ENCODE peak calls at places on chromosome 11, in four cellular contexts. H is HepG2, K is SK-N-SH, G is K562. Y is an unnamed sample.

GRCh38 chr11:131064373-131064991 is 148.2 kb upstream of the SNX19 start:
- DNase-seq in H (peak; percentile 42), K (peak; percentile 80), G (peak; percentile 66), Y (peak; percentile 91)

GRCh38 chr11:116857316-116857715 is 19.9 kb upstream of the APOA1 start:
- DNase-seq in H (no peak), K (no peak), G (no peak), Y (no peak)

GRCh38 chr11:61567286-61568061 is 13.4 kb downstream of the SYT7 start:
- DNase-seq in H (peak; percentile 77), K (peak; percentile 63), G (peak; percentile 90), Y (peak; percentile 90)

GRCh38 chr11:72896431-72896830 is 82.2 kb downstream of the ATG16L2 start:
- DNase-seq in H (no peak), K (no peak), G (no peak), Y (no peak)

GRCh38 chr11:130710442-130711101 is 205.7 kb downstream of the SNX19 start:
- DNase-seq in H (no peak), K (no peak), G (no peak), Y (no peak)

GRCh38 chr11:60018058-60018457 is 1.1 kb downstream of the OOSP4B start:
- DNase-seq in H (no peak), K (no peak), G (no peak), Y (peak; percentile 30)

GRCh38 chr11:57237204-57237681 is at the start of gene APLNR:
- DNase-seq in H (no peak), K (no peak), G (peak; percentile 91), Y (no peak)

GRCh38 chr11:62857541-62857982 is 18.2 kb upstream of the WDR74 start:
- DNase-seq in H (no peak), K (no peak), G (no peak), Y (no peak)

GRCh38 chr11:131924446-131925240 is 554.2 kb downstream of the NTM start:
- DNase-seq in H (no peak), K (no peak), G (no peak), Y (no peak)

GRCh38 chr11:70016666-70017347 is 61.3 kb upstream of the ANO1 start:
- DNase-seq in H (no peak), K (no peak), G (no peak), Y (no peak)

GRCh38 chr11:96162816-96163499 is 180.0 kb downstream of the MAML2 start:
- DNase-seq in H (no peak), K (no peak), G (no peak), Y (no peak)

GRCh38 chr11:101807521-101807920 is 107.3 kb upstream of the CEP126 start:
- DNase-seq in H (no peak), K (no peak), G (no peak), Y (no peak)

GRCh38 chr11:130050272-130050671 is 19.4 kb upstream of the APLP2 start:
- DNase-seq in H (no peak), K (no peak), G (no peak), Y (no peak)

GRCh38 chr11:110130642-110131238 is 37.5 kb downstream of the ZC3H12C start:
- DNase-seq in H (no peak), K (peak; percentile 49), G (peak; percentile 32), Y (peak; percentile 13)
- TF ChIP-seq FOXJ3 in H (no peak), K (peak; percentile 24), G (no peak), Y (no peak)

GRCh38 chr11:65504671-65505433 is 6.0 kb downstream of the MALAT1 start:
- DNase-seq in H (no peak), K (no peak), G (peak; percentile 53), Y (no peak)

GRCh38 chr11:65503923-65504670 is 5.3 kb downstream of the MALAT1 start:
- DNase-seq in H (no peak), K (no peak), G (peak; percentile 74), Y (no peak)

GRCh38 chr11:65505434-65506315 is 6.8 kb downstream of the MALAT1 start:
- DNase-seq in H (no peak), K (no peak), G (peak; percentile 53), Y (no peak)

GRCh38 chr11:65506770-65507485 is 8.1 kb downstream of the MALAT1 start:
- DNase-seq in H (no peak), K (no peak), G (peak; percentile 92), Y (no peak)

DNA sequence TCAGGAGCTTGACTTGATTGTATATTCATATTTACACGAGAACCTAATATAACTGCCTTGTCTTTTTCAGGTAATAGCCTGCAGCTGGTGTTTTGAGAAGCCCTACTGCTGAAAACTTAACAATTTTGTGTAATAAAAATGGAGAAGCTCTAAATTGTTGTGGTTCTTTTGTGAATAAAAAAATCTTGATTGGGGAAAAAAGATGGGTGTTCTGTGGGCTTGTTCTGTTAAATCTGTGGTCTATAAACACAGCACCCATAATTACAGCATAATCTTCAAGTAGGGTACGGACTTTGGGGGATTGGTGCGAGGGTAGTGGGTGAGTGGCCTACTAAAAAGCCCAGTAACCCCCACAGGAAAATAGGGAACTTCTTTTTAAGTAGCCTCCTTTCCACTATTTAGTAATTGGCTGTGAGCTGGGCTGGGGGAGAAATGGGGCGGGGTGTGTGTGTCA is 7.5 kb downstream of the MALAT1 start:
- DNase-seq in H (no peak), K (no peak), G (no peak), Y (no peak)
- TF ChIP-seq FOXJ3 in H (no peak), K (no peak), G (no peak), Y (no peak)

GRCh38 chr11:76661306-76661751 is 9.2 kb downstream of the LRRC32 start:
- DNase-seq in H (no peak), K (no peak), G (no peak), Y (no peak)

GRCh38 chr11:76659672-76660532 is 10.6 kb downstream of the LRRC32 start:
- DNase-seq in H (no peak), K (no peak), G (no peak), Y (no peak)

GRCh38 chr11:76658651-76659650 is 11.6 kb downstream of the LRRC32 start:
- DNase-seq in H (no peak), K (no peak), G (no peak), Y (no peak)

GRCh38 chr11:76661835-76662434 is 8.6 kb downstream of the LRRC32 start:
- DNase-seq in H (no peak), K (no peak), G (no peak), Y (no peak)

DNA sequence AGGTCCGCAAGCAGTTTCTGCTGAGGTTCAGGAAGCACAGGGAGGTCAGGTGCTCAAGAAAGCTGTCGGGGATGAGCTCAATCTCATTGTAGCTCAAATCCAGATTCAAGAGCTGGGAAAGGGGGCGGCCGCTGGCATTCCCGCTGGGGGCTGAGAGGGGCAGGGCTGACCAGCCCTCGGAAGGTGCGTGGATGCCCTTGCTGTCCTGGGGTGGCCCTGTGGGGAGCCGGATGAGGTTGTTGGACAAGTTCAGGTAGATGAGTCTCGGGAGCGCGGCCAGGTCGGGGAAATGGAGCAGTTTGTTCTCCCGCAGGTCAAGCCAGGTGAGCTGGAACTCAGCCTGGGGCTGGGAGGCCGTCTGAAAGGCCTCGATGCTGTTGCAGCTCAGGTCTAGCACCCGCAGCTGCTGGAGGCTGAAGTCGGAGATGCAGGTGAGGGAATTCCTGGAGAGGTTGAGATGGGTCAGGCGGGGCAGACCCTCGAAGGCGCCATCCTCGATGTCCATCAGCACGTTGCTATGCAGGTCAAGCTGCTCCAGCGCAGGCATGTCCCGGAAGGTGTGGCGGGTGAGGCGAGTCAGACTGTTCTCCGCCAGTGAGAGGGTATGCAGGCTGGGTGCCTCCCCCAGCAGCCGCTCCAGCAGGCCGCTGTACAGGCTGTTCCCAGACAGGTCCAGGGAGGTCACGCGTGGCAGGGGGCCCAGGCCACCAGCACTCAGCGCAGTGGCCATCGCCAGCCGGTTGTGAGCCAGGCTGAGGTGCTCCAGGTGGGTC is 9.8 kb downstream of the LRRC32 start:
- DNase-seq in H (no peak), K (no peak), G (no peak), Y (no peak)
- TF ChIP-seq FOXJ3 in H (no peak), K (no peak), G (no peak), Y (no peak)

DNA sequence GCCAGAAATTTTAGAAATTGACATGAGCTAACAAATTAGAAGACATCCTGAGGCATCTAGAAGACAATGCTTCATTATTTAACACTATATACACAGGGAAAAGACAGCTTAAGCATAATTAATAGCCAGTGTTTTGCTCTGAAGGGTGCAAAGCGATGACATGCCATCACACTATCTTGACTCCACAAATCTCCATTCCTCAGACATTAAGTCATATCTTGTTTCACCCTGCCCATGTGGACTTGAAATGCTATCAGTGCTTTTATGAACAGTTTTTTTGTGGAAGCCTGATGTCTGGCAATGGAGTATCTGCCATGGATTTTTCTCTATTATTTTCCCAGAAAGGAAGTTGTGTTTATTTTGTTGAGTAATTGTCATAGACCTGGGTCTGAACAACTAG is 2.3 kb downstream of the CARD18 start:
- DNase-seq in H (no peak), K (no peak), G (no peak), Y (no peak)
- TF ChIP-seq FOXJ3 in H (no peak), K (no peak), G (no peak), Y (no peak)